ENCODE peak calls at places on chromosomes 5 and 9, in five cellular contexts. N is H1, Q is PC-9, V is fibroblast of lung, P is neural progenitor cell. Y is an unnamed sample. For H3K4me1, the result is how much of the 10 kb centered on the place peaks cover.

GRCh38 chr9:87148391-87149237 is 201.3 kb upstream of the GAS1 start:
- DNase-seq in P (peak), N (peak), Q (no peak), V (peak), Y (peak)

GRCh38 chr9:136943291-136944093 is 1.0 kb downstream of the FBXW5 start:
- DNase-seq in N (peak), V (peak), Q (no peak), P (peak), Y (peak)

GRCh38 chr5:166649656-166650055 is 1641.8 kb upstream of the WWC1 start:
- DNase-seq in N (no peak), P (no peak), Q (no peak), V (no peak), Y (no peak)

GRCh38 chr9:72382405-72382804 is 17.4 kb upstream of the ZFAND5 start:
- DNase-seq in P (no peak), Q (no peak), V (peak), N (no peak), Y (peak)

GRCh38 chr9:111056554-111056953 is 18.3 kb upstream of the LPAR1 start:
- DNase-seq in N (no peak), Q (no peak), V (peak), P (no peak), Y (peak)

GRCh38 chr5:61884242-61884855 is 421.7 kb upstream of the KIF2A start:
- DNase-seq in N (no peak), V (peak), P (no peak), Q (no peak), Y (no peak)

GRCh38 chr5:159149085-159149484 is 49.4 kb upstream of the EBF1 start:
- DNase-seq in V (no peak), Q (no peak), N (no peak), P (no peak), Y (no peak)

GRCh38 chr9:124652203-124652992 is 118.7 kb downstream of the NR6A1 start:
- DNase-seq in N (no peak), Q (peak), V (peak), P (no peak), Y (peak)

GRCh38 chr5:160347453-160347852 is 23.0 kb downstream of the C1QTNF2 start:
- DNase-seq in V (no peak), N (no peak), P (no peak), Q (no peak), Y (no peak)

GRCh38 chr5:151961557-151961956 is 36.9 kb upstream of the GLRA1 start:
- DNase-seq in V (peak), Q (no peak), P (no peak), N (no peak), Y (no peak)

GRCh38 chr9:92528537-92528851 is 7.3 kb downstream of the ECM2 start:
- DNase-seq in V (no peak), P (no peak), N (no peak), Q (no peak), Y (no peak)

GRCh38 chr5:77143998-77144836 is 57.1 kb upstream of the ZBED3 start:
- DNase-seq in P (peak), N (peak), Q (peak), V (peak), Y (peak)

GRCh38 chr9:89684218-89684617 is 79.4 kb downstream of the GADD45G start:
- DNase-seq in P (no peak), N (no peak), Q (no peak), V (no peak), Y (no peak)

GRCh38 chr5:132228241-132229035 is 785 bp upstream of the P4HA2 start:
- DNase-seq in Q (no peak), V (no peak), P (no peak), N (peak), Y (no peak)

GRCh38 chr5:117201016-117201415 is 626.4 kb upstream of the SEMA6A start:
- DNase-seq in P (no peak), N (no peak), Q (no peak), V (no peak), Y (no peak)

GRCh38 chr9:89502038-89502601 is 4.2 kb upstream of the SEMA4D start:
- DNase-seq in Q (no peak), V (no peak), P (no peak), N (no peak), Y (no peak)

GRCh38 chr5:69078921-69079537 is 14.8 kb upstream of the SLC30A5 start:
- DNase-seq in V (no peak), P (no peak), Q (no peak), N (no peak), Y (no peak)

GRCh38 chr5:61030163-61030482 is 85.1 kb downstream of the NDUFAF2 start:
- DNase-seq in V (peak), P (no peak), Q (no peak), N (no peak), Y (peak)

GRCh38 chr9:22238809-22239684 is 207.6 kb upstream of the DMRTA1 start:
- DNase-seq in Q (peak), N (no peak), P (peak), V (peak), Y (peak)

GRCh38 chr9:110183208-110184145 is 24.5 kb downstream of the C9orf152 start:
- DNase-seq in Q (peak), P (peak), V (peak), N (peak), Y (peak)

GRCh38 chr9:14313951-14314423 is at the start of gene NFIB:
- DNase-seq in P (peak), N (peak), Q (no peak), V (peak), Y (peak)

GRCh38 chr9:37433754-37434435 is 11.4 kb downstream of the GRHPR start:
- DNase-seq in Q (no peak), N (no peak), P (peak), V (peak), Y (no peak)

GRCh38 chr9:78967557-78968212 is 604.1 kb upstream of the TLE4 start:
- DNase-seq in N (no peak), Q (no peak), V (no peak), P (no peak), Y (no peak)

GRCh38 chr9:132541051-132541450 is 41.4 kb upstream of the BARHL1 start:
- DNase-seq in Q (no peak), P (no peak), N (no peak), V (no peak), Y (no peak)

GRCh38 chr5:157602505-157602904 is 26.9 kb upstream of the ADAM19 start:
- DNase-seq in P (no peak), N (no peak), V (peak), Q (no peak), Y (peak)

DNA sequence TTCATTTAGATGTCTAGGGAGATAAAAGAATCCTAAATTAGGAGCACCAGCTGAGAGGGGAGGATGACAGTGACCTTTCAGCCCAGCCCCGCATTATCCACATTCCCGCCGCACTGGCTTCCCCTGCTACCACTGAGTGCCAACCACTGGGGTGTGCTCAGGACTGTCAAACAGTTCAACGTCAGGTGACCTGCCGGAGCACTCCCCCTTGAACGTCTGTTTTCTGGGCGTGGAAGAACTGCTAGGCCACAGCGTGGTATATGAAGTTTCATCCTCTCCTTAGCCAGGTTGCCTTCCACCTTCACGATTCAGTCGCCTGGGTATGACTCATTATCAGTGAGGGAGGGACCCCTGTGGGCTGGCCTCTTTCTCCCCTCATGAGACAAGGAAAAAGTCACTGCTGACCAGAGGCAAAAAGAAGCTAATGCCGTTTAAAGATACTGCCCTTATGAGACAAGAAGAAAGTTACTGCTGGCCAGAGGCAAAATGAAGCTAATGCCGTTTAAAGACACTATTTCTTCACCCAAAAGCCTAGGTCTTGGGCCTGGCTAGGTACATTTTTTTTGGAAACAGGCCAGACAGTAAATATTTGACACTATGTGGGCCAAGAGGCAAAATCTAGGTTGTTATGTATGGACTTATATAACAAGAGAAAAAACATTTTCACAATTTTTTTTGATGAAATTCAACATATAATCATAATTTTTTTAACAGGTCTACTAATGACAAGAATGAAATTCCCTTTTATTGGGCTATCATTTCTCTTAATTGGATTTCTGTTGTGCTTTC is 4.6 kb downstream of the NMRK1 start:
- DNase-seq in Q (no peak), N (peak), V (no peak), P (peak), Y (no peak)
- H2AFZ ChIP-seq in Q (no peak), N (no peak), V (no peak), P (no peak), Y (no peak)

GRCh38 chr5:525164-525761 is 1.0 kb upstream of the SLC9A3 start:
- DNase-seq in P (no peak), N (no peak), Q (no peak), V (no peak), Y (no peak)
- TF ChIP-seq EZH2 in P (peak), N (peak), Q (no peak), V (peak), Y (peak)

DNA sequence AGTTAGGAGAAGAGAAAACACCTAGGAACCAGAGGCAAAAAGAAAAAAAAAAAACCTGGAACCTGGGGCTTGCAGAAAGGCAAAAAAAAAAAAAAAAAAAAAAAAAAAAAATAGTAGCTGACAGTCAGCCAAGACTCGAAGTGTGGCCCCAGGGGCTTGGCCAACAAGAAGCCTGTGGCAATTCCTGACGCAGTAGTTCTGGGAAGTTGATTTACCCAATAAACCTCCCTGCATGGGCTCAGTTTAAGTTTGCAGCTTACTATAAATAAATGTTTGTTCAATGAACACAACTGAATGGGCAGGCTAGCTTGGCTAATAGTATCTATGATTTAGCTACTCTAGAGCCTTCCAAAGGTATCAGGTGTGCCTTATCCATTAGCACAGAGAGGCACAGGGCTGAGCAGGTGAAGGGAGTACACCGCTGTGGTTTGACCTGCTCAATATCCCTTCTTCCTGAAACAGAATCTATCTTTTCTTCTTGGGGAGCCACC is 21.3 kb upstream of the GLRX start:
- DNase-seq in P (no peak), V (no peak), Q (peak), N (no peak), Y (peak)
- H3K4me1 ChIP-seq in P (under half), V (under half), Q (under half), N (under half), Y (under half)

GRCh38 chr5:142323480-142324376 is 1.1 kb downstream of the SPRY4 start:
- DNase-seq in N (no peak), V (peak), P (peak), Q (peak), Y (peak)
- H2AFZ ChIP-seq in N (no peak), V (no peak), P (peak), Q (peak), Y (peak)

GRCh38 chr5:72036951-72037350 is 70.3 kb upstream of the MAP1B start:
- DNase-seq in P (peak), Q (peak), V (peak), N (no peak), Y (peak)

GRCh38 chr5:72042097-72042496 is 65.2 kb upstream of the MAP1B start:
- DNase-seq in V (no peak), N (no peak), Q (no peak), P (no peak), Y (no peak)

GRCh38 chr5:72041643-72042042 is 65.6 kb upstream of the MAP1B start:
- DNase-seq in N (no peak), V (no peak), P (no peak), Q (no peak), Y (no peak)

GRCh38 chr5:72035831-72036230 is 71.4 kb upstream of the MAP1B start:
- DNase-seq in P (no peak), Q (no peak), V (no peak), N (no peak), Y (no peak)

DNA sequence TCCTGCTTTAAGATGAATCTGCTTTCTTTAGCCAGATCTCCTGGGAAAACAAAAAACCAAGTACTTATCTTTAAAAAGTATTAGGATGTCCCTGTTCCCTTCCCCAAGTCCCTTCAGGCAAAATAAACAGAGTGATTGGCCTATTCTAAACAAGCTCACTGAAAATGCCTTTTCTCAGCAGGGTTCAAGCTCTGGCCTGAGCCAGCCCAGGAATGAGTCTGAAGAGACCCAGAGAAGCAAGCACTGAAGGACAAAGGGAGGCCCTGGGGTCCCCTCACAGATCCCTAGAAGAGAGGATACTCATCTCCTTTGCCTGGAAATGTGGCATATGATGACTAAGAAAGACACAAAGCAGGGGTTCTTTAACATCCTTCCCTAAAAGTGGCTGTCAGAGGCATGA is 66.8 kb upstream of the MAP1B start:
- DNase-seq in V (no peak), Q (no peak), N (no peak), P (peak), Y (no peak)
- TF ChIP-seq EZH2 in V (no peak), Q (no peak), N (no peak), P (no peak), Y (no peak)

GRCh38 chr9:127898433-127899199 is 787 bp downstream of the ST6GALNAC6 start:
- DNase-seq in P (peak), V (peak), Q (no peak), N (no peak), Y (peak)

GRCh38 chr9:127895811-127896210 is 3.6 kb downstream of the ST6GALNAC6 start:
- DNase-seq in Q (no peak), N (no peak), P (no peak), V (no peak), Y (no peak)

GRCh38 chr9:127897194-127897692 is 2.2 kb downstream of the ST6GALNAC6 start:
- DNase-seq in V (peak), N (peak), P (peak), Q (no peak), Y (peak)

GRCh38 chr9:127896395-127897193 is 2.8 kb downstream of the ST6GALNAC6 start:
- DNase-seq in P (no peak), Q (no peak), V (no peak), N (no peak), Y (no peak)

GRCh38 chr9:127899200-127899943 is at the start of gene ST6GALNAC6:
- DNase-seq in P (peak), N (peak), V (peak), Q (no peak), Y (peak)
- H3K4me1 ChIP-seq in P (under half), N (under half), V (under half), Q (under half), Y (under half)

DNA sequence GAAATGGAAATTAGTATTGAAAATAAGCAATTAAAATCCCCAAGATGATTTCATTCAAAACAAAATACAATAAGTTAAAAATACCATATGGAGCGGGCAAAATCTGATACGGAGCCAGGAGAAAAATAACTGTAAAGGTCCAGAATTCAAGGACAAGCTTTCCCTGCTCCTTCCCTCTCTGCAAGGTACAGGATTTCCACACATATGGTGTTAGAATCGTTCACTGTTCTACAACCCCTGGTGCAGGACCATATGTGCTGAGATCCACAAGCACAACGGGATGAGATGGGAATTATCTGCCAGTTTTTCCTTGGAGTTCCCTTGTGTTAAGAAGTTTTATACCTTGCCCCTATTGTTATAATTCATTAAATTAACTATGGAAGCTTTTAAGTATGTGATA is 94.7 kb upstream of the DMAC1 start:
- DNase-seq in Q (no peak), N (no peak), V (no peak), P (no peak), Y (no peak)
- H2AFZ ChIP-seq in Q (no peak), N (no peak), V (no peak), P (no peak), Y (no peak)

GRCh38 chr9:93949073-93949693 is 6.0 kb downstream of the BARX1 start:
- DNase-seq in N (peak), V (no peak), P (peak), Q (no peak), Y (no peak)
- TF ChIP-seq EZH2 in N (peak), V (peak), P (peak), Q (no peak), Y (no peak)

DNA sequence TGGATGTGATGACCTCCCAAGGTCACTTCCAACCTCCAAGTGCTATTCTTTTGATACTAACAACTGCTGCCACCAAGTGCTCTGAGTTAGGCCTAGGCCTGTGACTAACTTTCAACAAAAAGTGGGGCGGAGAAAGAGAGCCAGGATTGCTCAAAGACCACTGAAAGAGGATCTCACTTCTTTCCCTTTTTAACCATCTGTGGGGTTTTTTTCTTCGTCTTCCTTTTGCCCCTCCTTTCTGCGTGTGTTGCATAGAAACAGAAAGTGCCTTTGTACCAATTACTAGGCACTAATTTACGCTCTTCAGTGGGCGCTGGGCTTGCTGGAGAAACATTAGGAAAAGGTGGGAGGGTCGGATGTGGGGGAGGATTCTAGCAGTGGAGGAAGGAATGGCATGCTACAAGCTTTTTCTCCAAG is 8.0 kb downstream of the KLF9 start:
- DNase-seq in P (peak), Q (no peak), N (no peak), V (peak), Y (peak)
- H3K4me1 ChIP-seq in P (under half), Q (under half), N (under half), V (under half), Y (half or more)

DNA sequence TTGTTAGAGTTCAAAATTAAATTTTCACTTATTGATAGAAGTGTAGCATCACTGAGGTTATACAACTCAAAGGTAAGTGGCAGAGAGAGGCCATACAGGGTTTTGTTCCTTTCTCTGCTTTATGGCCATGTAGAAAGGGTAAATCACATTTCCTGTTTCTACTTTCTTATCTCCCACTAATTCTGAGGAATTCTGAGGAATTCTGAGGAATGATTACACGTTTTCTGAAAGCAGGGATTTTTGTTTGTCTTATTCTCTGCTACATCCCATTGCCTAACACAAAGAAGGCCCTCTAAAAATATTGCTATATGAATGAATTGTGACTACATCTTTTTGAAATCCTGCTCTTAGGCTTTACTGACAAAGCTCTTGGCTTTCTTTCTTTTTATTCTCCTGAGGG is 516.9 kb upstream of the ZNF608 start:
- DNase-seq in N (no peak), V (peak), P (no peak), Q (no peak), Y (no peak)
- H2AFZ ChIP-seq in N (no peak), V (no peak), P (peak), Q (no peak), Y (no peak)

Y was measured in GM23248.